ENCODE peak calls at places on chromosomes 7 and 10, in five cellular contexts. W is thoracic aorta, I is A549, X is body of pancreas, N is brain microvascular endothelial cell. H is an unnamed sample.

GRCh38 chr10:58212622-58213021 is 55.1 kb downstream of the IPMK start:
- DNase-seq in W (no peak), I (no peak), X (no peak), N (no peak), H (no peak)

GRCh38 chr7:137682596-137682995 is 164.2 kb downstream of the DGKI start:
- DNase-seq in W (no peak), I (no peak), X (no peak), N (peak), H (no peak)

GRCh38 chr10:119222531-119222930 is 15.2 kb downstream of the GRK5 start:
- DNase-seq in W (no peak), I (no peak), X (peak), N (no peak), H (no peak)

GRCh38 chr10:127564644-127565043 is 15.5 kb downstream of the NPS start:
- DNase-seq in W (no peak), I (no peak), X (no peak), N (no peak), H (no peak)

GRCh38 chr7:32536585-32536984 is 41.3 kb downstream of the AVL9 start:
- DNase-seq in W (no peak), I (peak), X (no peak), N (peak), H (no peak)

GRCh38 chr7:407706-408539 is 111.7 kb downstream of the PDGFA start:
- DNase-seq in W (no peak), I (no peak), X (peak), N (no peak), H (no peak)

GRCh38 chr10:99612167-99612831 is 7.9 kb downstream of the SLC25A28 start:
- DNase-seq in W (no peak), I (peak), X (peak), N (peak), H (no peak)

GRCh38 chr7:36034020-36034419 is 119.0 kb upstream of the EEPD1 start:
- DNase-seq in W (no peak), I (peak), X (no peak), N (no peak), H (no peak)

GRCh38 chr7:134712196-134712595 is 65.5 kb downstream of the BPGM start:
- DNase-seq in W (no peak), I (no peak), X (no peak), N (peak), H (no peak)

GRCh38 chr7:103714377-103714927 is 268.4 kb upstream of the SLC26A5 start:
- DNase-seq in W (no peak), I (no peak), X (no peak), N (peak), H (no peak)

GRCh38 chr7:66167773-66168367 is 37.3 kb upstream of the TPST1 start:
- DNase-seq in W (no peak), I (peak), X (no peak), N (peak), H (no peak)

GRCh38 chr10:5447071-5447470 is 34.7 kb downstream of the NET1 start:
- DNase-seq in W (no peak), I (no peak), X (no peak), N (no peak), H (no peak)

GRCh38 chr7:45657890-45658715 is 83.9 kb downstream of the ADCY1 start:
- DNase-seq in W (no peak), I (no peak), X (no peak), N (no peak), H (no peak)

GRCh38 chr7:465710-466400 is 53.8 kb downstream of the PDGFA start:
- DNase-seq in W (no peak), I (no peak), X (no peak), N (no peak), H (no peak)

GRCh38 chr10:92419740-92420553 is 129.0 kb downstream of the MARCHF5 start:
- DNase-seq in W (no peak), I (no peak), X (peak), N (peak), H (no peak)

GRCh38 chr7:41885748-41886147 is 182.9 kb upstream of the INHBA start:
- DNase-seq in W (no peak), I (no peak), X (no peak), N (no peak), H (no peak)

GRCh38 chr10:104122273-104123107 is 519 bp downstream of the SFR1 start:
- DNase-seq in W (no peak), I (peak), X (no peak), N (no peak), H (no peak)

GRCh38 chr7:18430810-18431209 is 64.7 kb upstream of the HDAC9 start:
- DNase-seq in W (no peak), I (no peak), X (no peak), N (no peak), H (no peak)

GRCh38 chr10:118808601-118809371 is 54.0 kb upstream of the CACUL1 start:
- DNase-seq in W (no peak), I (no peak), X (no peak), N (no peak), H (no peak)

GRCh38 chr10:81873932-81874816 is 820 bp upstream of the NRG3 start:
- DNase-seq in W (no peak), I (no peak), X (peak), N (peak), H (no peak)

GRCh38 chr10:28663576-28664368 is 13.5 kb upstream of the BAMBI start:
- DNase-seq in W (no peak), I (peak), X (peak), N (peak), H (peak)

GRCh38 chr7:105649727-105650381 is 68.6 kb upstream of the EFCAB10 start:
- DNase-seq in W (no peak), I (peak), X (no peak), N (peak), H (no peak)

GRCh38 chr10:58531084-58531695 is 18.5 kb downstream of the BICC1 start:
- DNase-seq in W (no peak), I (peak), X (peak), N (peak), H (no peak)

GRCh38 chr10:72126184-72126871 is 38.0 kb upstream of the SPOCK2 start:
- DNase-seq in W (no peak), I (peak), X (no peak), N (peak), H (no peak)

GRCh38 chr10:128529225-128529624 is 403.0 kb upstream of the MKI67 start:
- DNase-seq in W (no peak), I (no peak), X (no peak), N (no peak), H (no peak)

GRCh38 chr10:21976280-21976679 is 27.2 kb downstream of the DNAJC1 start:
- DNase-seq in W (no peak), I (no peak), X (no peak), N (no peak), H (no peak)

GRCh38 chr10:126595160-126595559 is 75.3 kb downstream of the C10orf90 start:
- DNase-seq in W (no peak), I (no peak), X (no peak), N (no peak), H (no peak)

GRCh38 chr7:129091484-129092002 is 36.6 kb upstream of the TNPO3 start:
- DNase-seq in W (peak), I (peak), X (peak), N (peak), H (peak)

GRCh38 chr7:43588477-43589132 is 5.7 kb downstream of the STK17A start:
- DNase-seq in W (no peak), I (no peak), X (no peak), N (no peak), H (no peak)

GRCh38 chr7:42407828-42408227 is 170.8 kb upstream of the GLI3 start:
- DNase-seq in W (no peak), I (no peak), X (no peak), N (no peak), H (no peak)

GRCh38 chr10:124639646-124640045 is 104.5 kb downstream of the FAM53B start:
- DNase-seq in W (no peak), I (no peak), X (no peak), N (no peak), H (no peak)

GRCh38 chr10:124639206-124639605 is 105.0 kb downstream of the FAM53B start:
- DNase-seq in W (no peak), I (no peak), X (no peak), N (no peak), H (no peak)

GRCh38 chr10:124637746-124638145 is 106.4 kb downstream of the FAM53B start:
- DNase-seq in W (no peak), I (no peak), X (no peak), N (no peak), H (no peak)

GRCh38 chr10:124637091-124637700 is 107.0 kb downstream of the FAM53B start:
- DNase-seq in W (no peak), I (no peak), X (no peak), N (no peak), H (no peak)

GRCh38 chr10:124636271-124636993 is 107.7 kb downstream of the FAM53B start:
- DNase-seq in W (no peak), I (no peak), X (no peak), N (no peak), H (no peak)
- H3K27ac ChIP-seq in W (no peak), I (no peak), X (no peak), N (no peak), H (no peak)

DNA sequence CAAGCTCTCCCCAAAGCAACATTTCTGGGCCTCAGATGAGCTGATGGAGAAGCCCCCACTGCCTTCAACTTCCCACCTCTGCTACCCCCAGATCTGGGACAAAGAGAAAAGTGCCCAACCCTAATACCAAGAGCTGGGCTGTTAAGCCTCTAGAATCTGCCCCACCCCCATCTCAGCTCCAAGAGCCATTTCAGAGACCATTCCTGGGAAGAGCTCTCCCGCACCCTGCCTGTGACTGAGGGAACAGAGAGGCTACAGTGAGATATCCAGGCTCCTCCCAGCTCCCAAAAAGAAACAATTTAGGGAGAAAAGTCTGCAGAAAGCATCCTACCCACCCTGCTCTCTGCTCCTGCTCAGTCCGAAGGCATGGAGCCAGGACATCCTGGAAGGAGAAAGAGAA is 2.5 kb upstream of the KCNH2 start:
- DNase-seq in W (no peak), I (no peak), X (no peak), N (no peak), H (no peak)
- TF ChIP-seq CTCF in W (no peak), I (no peak), X (no peak), N (no peak), H (no peak)

GRCh38 chr7:2637066-2637471 is 5.3 kb downstream of the TTYH3 start:
- DNase-seq in W (no peak), I (no peak), X (no peak), N (no peak), H (no peak)

GRCh38 chr7:2637505-2638223 is 5.9 kb downstream of the TTYH3 start:
- DNase-seq in W (no peak), I (no peak), X (no peak), N (no peak), H (no peak)

GRCh38 chr7:2634265-2635145 is 2.7 kb downstream of the TTYH3 start:
- DNase-seq in W (no peak), I (no peak), X (no peak), N (no peak), H (no peak)

GRCh38 chr7:2635148-2635668 is 3.4 kb downstream of the TTYH3 start:
- DNase-seq in W (no peak), I (no peak), X (no peak), N (no peak), H (no peak)

GRCh38 chr7:2635810-2636701 is 4.3 kb downstream of the TTYH3 start:
- DNase-seq in W (no peak), I (no peak), X (peak), N (no peak), H (no peak)
- H3K27ac ChIP-seq in W (no peak), I (no peak), X (peak), N (no peak), H (peak)

GRCh38 chr7:24756545-24756988 is 697 bp downstream of the GSDME start:
- DNase-seq in W (no peak), I (no peak), X (no peak), N (no peak), H (no peak)
- TF ChIP-seq CTCF in W (no peak), I (no peak), X (no peak), N (no peak), H (no peak)

DNA sequence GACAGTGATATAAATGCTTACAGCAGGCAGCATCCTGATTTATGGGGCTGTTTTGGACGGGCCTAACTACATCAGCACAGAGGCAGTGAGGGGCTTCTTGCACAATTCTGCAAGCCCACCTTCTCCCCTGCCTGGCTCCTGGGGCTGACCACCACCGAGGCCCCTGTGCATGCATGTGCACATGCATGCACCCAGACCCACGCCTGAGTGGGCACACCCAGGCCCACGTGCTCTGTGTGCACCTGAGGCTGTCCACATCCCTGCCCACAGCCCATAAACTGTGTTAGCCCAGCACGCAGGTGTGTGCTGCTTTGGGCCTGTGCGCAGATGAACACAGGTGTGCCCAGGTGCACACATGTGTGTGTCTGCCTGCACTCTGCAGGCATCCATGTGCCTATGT is 40.0 kb downstream of the ZMIZ1 start:
- DNase-seq in W (no peak), I (no peak), X (no peak), N (no peak), H (no peak)
- H3K27ac ChIP-seq in W (no peak), I (peak), X (no peak), N (no peak), H (no peak)

DNA sequence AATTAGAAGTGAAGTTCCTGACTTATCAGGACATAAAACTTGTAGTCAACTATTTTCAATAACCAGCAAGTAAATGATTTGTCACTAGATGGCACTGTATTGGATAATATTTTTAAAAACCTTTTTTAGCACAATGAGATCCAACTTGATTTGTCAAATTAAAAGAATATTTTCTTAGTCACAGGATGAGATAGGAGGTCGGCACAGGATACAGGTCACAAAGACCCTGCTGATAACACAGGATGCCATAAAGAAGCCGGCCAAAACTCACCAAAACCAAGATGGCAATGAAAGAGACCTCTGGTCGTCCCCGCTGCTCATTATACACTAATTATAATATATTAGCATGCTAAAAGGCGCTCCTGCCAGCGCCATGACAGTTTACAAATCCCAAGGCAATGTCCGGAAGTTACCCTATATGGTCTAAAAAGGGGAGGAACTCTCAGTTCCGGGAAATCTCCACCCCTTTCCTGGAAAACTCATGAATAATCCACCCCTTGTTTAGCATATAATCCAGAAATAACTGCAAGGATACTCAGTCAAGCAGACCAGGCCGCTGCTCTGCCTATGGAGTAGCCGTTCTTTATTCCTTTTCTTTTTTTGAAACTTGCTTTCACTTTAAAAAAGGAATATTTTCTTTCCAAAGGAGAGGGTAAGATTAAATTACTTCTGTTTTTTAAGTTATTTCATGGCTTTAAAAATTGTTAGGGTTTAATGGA is 255.7 kb upstream of the MKLN1 start:
- DNase-seq in W (no peak), I (peak), X (peak), N (peak), H (no peak)
- TF ChIP-seq CTCF in W (peak), I (peak), X (peak), N (peak), H (no peak)

GRCh38 chr10:97676770-97677581 is 10.1 kb downstream of the AVPI1 start:
- DNase-seq in W (no peak), I (peak), X (peak), N (no peak), H (no peak)

GRCh38 chr10:97679594-97679993 is 7.4 kb downstream of the AVPI1 start:
- DNase-seq in W (no peak), I (no peak), X (no peak), N (no peak), H (no peak)

GRCh38 chr10:97669561-97669960 is 17.5 kb downstream of the AVPI1 start:
- DNase-seq in W (no peak), I (no peak), X (no peak), N (no peak), H (no peak)

DNA sequence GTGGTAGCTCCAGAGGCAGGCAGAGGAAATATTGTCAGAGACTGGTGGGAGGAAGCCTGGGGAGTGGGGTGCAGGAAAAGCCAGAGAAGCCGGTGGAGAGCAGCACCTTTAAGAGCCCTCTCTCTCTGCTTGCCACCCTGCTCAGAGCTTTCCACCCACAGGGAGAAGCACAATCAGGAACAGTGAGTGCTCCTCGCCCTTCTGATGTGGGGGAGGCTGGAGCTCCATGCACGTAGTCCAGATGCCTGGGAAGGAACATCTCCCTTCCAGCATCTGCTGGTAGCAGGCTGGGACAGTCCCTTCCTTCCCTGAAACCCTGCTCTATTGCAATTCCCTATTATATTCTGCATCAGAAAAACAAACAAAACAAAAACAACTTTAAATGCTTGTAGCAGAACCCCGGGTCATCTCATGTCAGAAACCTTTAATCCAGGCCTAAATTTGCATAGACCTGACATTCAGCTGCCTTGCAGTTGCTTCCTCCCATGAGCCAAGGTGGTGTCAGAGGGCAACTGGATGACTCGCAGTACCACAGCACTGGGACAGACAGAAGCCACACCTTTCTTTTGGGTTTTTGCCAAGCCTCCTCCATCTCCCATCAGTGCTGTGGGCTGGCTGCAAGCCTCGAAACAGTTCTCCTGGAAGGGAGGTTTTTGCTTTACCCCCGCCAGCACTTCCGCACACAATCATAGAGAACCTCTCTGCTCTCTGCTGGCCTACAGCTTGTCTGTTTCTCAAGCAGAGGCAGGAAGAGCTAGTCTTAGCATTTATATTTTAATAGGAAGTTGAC is 13.1 kb downstream of the AVPI1 start:
- DNase-seq in W (no peak), I (peak), X (no peak), N (peak), H (no peak)
- H3K27ac ChIP-seq in W (no peak), I (peak), X (no peak), N (no peak), H (no peak)

DNA sequence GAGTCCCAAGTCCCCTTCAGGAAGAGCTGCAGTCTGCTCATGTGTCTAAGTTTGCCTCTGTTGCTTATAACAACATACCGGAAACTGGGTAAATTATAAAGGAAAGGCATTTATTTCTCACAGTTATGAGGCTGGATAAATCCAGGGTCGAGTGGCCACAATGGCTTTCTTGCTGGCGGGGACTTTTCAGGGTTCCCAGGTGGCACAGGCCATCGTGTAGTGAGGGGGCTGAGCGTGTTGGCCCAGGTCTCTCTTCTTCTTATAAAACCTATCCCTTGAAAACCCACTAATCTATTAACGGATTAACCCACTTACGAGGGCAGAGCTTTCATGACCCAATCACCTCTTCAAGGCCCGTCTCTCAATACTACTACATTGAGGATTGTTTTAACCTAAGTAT is 8.7 kb downstream of the VIPR2 start:
- DNase-seq in W (no peak), I (no peak), X (no peak), N (no peak), H (no peak)
- TF ChIP-seq CTCF in W (no peak), I (no peak), X (no peak), N (no peak), H (no peak)

DNA sequence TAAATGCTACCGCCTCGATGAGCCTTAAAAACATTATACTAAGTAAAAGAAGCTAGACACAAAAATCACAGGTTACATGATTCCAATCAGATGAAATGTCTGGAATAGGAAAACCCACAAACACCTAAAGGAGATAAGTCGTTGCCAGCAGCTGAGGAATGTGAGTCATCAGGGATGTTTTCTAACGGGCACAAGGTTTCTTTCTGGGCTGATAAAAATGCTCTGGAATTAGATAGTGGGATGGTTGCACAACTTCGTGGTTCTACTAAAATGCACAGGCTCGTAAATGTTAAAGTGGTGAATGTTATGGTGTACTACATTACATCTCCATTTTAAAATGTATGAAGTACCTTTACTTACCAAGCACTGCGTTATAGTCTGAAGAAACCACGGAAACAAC is 9.7 kb downstream of the ABLIM1 start:
- DNase-seq in W (no peak), I (peak), X (no peak), N (peak), H (no peak)
- H3K27ac ChIP-seq in W (no peak), I (peak), X (no peak), N (no peak), H (no peak)

H was measured in ascending aorta.